ENCODE peak calls at places on chromosomes 6 and 20, in four cellular contexts. X is aorta, L is right lobe of liver, E is amygdala. M is an unnamed sample.

GRCh38 chr6:80974579-80974978 is 777.9 kb downstream of the TENT5A start:
- DNase-seq in X (no peak), L (no peak), E (no peak), M (peak; percentile 25)

GRCh38 chr20:23795526-23795925 is 31.0 kb downstream of the CST2 start:
- DNase-seq in X (no peak), L (no peak), E (no peak), M (no peak)

GRCh38 chr6:157219201-157220200 is 103.8 kb downstream of the TMEM242 start:
- DNase-seq in X (no peak), L (no peak), E (no peak), M (no peak)

GRCh38 chr6:56992053-56992452 is 37.1 kb downstream of the BEND6 start:
- DNase-seq in X (no peak), L (no peak), E (no peak), M (no peak)

GRCh38 chr20:40639956-40640355 is 49.1 kb downstream of the MAFB start:
- DNase-seq in X (no peak), L (peak; percentile 31), E (no peak), M (no peak)

GRCh38 chr6:43953794-43954310 is 173.4 kb downstream of the MRPL14 start:
- DNase-seq in X (no peak), L (peak; percentile 44), E (no peak), M (peak; percentile 25)

GRCh38 chr6:5749016-5749665 is 257.6 kb downstream of the NRN1 start:
- DNase-seq in X (no peak), L (no peak), E (no peak), M (no peak)

GRCh38 chr6:137715589-137716045 is 151.4 kb upstream of the TNFAIP3 start:
- DNase-seq in X (no peak), L (no peak), E (no peak), M (no peak)

GRCh38 chr6:14601490-14601889 is 483.9 kb downstream of the CD83 start:
- DNase-seq in X (no peak), L (no peak), E (no peak), M (no peak)

GRCh38 chr20:1075564-1075963 is 42.8 kb upstream of the PSMF1 start:
- DNase-seq in X (no peak), L (no peak), E (no peak), M (no peak)